ENCODE peak calls at places on chromosome 19, in five cellular contexts. P is stimulated activated CD4-positive, alpha-beta T cell treated with anti-CD3 and anti-CD28 coated beads, Interleukin-4, amount 100 ng/mL, for 24 hours; R is DMS53; V is stimulated activated naive CD4-positive, alpha-beta T cell; O is NCI-H460. M is an unnamed sample.

GRCh38 chr19:850221-850978 is 1.7 kb upstream of the ELANE start:
- DNase-seq in P (no peak), R (peak), V (no peak), O (peak), M (no peak)

GRCh38 chr19:45402469-45403070 is 2.3 kb downstream of the PPP1R13L start:
- DNase-seq in P (no peak), R (no peak), V (no peak), O (peak), M (no peak)

GRCh38 chr19:56864443-56865125 is 24.1 kb upstream of the PEG3 start:
- DNase-seq in P (no peak), R (no peak), V (no peak), O (no peak), M (no peak)

GRCh38 chr19:11435833-11436313 is 438 bp downstream of the PRKCSH start:
- DNase-seq in P (no peak), R (peak), V (no peak), O (no peak), M (no peak)

GRCh38 chr19:53463263-53463662 is 4.3 kb upstream of the ZNF813 start:
- DNase-seq in P (no peak), R (peak), V (no peak), O (no peak), M (no peak)

GRCh38 chr19:16100524-16100923 is 11.2 kb upstream of the RAB8A start:
- DNase-seq in P (no peak), R (no peak), V (no peak), O (no peak), M (no peak)

GRCh38 chr19:45564131-45564780 is 20.3 kb downstream of the OPA3 start:
- DNase-seq in P (no peak), R (no peak), V (no peak), O (no peak), M (no peak)

GRCh38 chr19:46383171-46383815 is 30.1 kb downstream of the CCDC8 start:
- DNase-seq in P (no peak), R (no peak), V (no peak), O (no peak), M (no peak)

GRCh38 chr19:51737924-51738323 is 13.8 kb downstream of the FPR1 start:
- DNase-seq in P (no peak), R (no peak), V (no peak), O (no peak), M (no peak)

GRCh38 chr19:10006335-10006708 is 4.0 kb downstream of the COL5A3 start:
- DNase-seq in P (no peak), R (no peak), V (no peak), O (no peak), M (no peak)

GRCh38 chr19:35641515-35642151 is at the start of gene ETV2:
- DNase-seq in P (peak), R (no peak), V (peak), O (no peak), M (peak)

GRCh38 chr19:53525922-53526321 is 12.0 kb upstream of the ZNF331 start:
- DNase-seq in P (no peak), R (no peak), V (no peak), O (no peak), M (no peak)

GRCh38 chr19:3983936-3984583 is 1.2 kb downstream of the EEF2 start:
- DNase-seq in P (peak), R (peak), V (no peak), O (no peak), M (peak)

GRCh38 chr19:38709671-38710415 is 34.4 kb downstream of the CAPN12 start:
- DNase-seq in P (no peak), R (no peak), V (no peak), O (no peak), M (no peak)

GRCh38 chr19:8478605-8479004 is 23.8 kb downstream of the PRAM1 start:
- DNase-seq in P (no peak), R (no peak), V (no peak), O (no peak), M (no peak)

GRCh38 chr19:4375620-4376228 is 24.6 kb downstream of the SH3GL1 start:
- DNase-seq in P (no peak), R (peak), V (no peak), O (peak), M (no peak)

GRCh38 chr19:55044771-55045716 is 7.0 kb upstream of the GP6 start:
- DNase-seq in P (no peak), R (no peak), V (no peak), O (no peak), M (no peak)

GRCh38 chr19:48873476-48874308 is 1.5 kb downstream of the PPP1R15A start:
- DNase-seq in P (no peak), R (peak), V (no peak), O (no peak), M (no peak)

GRCh38 chr19:35059006-35059798 is 17.7 kb downstream of the HPN start:
- DNase-seq in P (no peak), R (no peak), V (no peak), O (no peak), M (no peak)

GRCh38 chr19:30017172-30017571 is 75.1 kb downstream of the URI1 start:
- DNase-seq in P (no peak), R (no peak), V (no peak), O (no peak), M (no peak)

GRCh38 chr19:979318-979741 is 4.8 kb upstream of the WDR18 start:
- DNase-seq in P (no peak), R (no peak), V (no peak), O (no peak), M (no peak)

GRCh38 chr19:3441089-3441985 is 39.0 kb downstream of the SMIM24 start:
- DNase-seq in P (no peak), R (no peak), V (no peak), O (no peak), M (no peak)

GRCh38 chr19:12137541-12137940 is 2.6 kb downstream of the ZNF20 start:
- DNase-seq in P (peak), R (peak), V (peak), O (no peak), M (no peak)

GRCh38 chr19:50570997-50571396 is 2.8 kb upstream of the LRRC4B start:
- DNase-seq in P (no peak), R (no peak), V (no peak), O (no peak), M (no peak)

GRCh38 chr19:40139533-40140287 is 49.0 kb upstream of the ZNF780A start:
- DNase-seq in P (peak), R (peak), V (no peak), O (peak), M (no peak)

GRCh38 chr19:33416307-33417215 is 43.1 kb downstream of the CEBPG start:
- DNase-seq in P (peak), R (peak), V (peak), O (peak), M (peak)

GRCh38 chr19:9295411-9295849 is 14.2 kb downstream of the ZNF699 start:
- DNase-seq in P (no peak), R (no peak), V (no peak), O (no peak), M (no peak)

GRCh38 chr19:41548954-41549688 is 26.8 kb upstream of the CEACAM21 start:
- DNase-seq in P (peak), R (no peak), V (peak), O (no peak), M (peak)

GRCh38 chr19:1553415-1553814 is 14.7 kb downstream of the MEX3D start:
- DNase-seq in P (no peak), R (no peak), V (no peak), O (no peak), M (no peak)

GRCh38 chr19:45613926-45614725 is 12.1 kb upstream of the GPR4 start:
- DNase-seq in P (peak), R (peak), V (no peak), O (peak), M (peak)

GRCh38 chr19:39590265-39590664 is 12.1 kb upstream of the LGALS13 start:
- DNase-seq in P (no peak), R (no peak), V (no peak), O (no peak), M (no peak)

GRCh38 chr19:43779820-43780219 is 953 bp downstream of the KCNN4 start:
- DNase-seq in P (no peak), R (no peak), V (no peak), O (no peak), M (no peak)

GRCh38 chr19:41666075-41666474 is 22.0 kb downstream of the CEACAM7 start:
- DNase-seq in P (no peak), R (no peak), V (no peak), O (no peak), M (no peak)

GRCh38 chr19:39839678-39840327 is 5.8 kb upstream of the DYRK1B start:
- DNase-seq in P (no peak), R (no peak), V (no peak), O (no peak), M (no peak)

GRCh38 chr19:49896863-49897621 is at the start of gene IL4I1:
- DNase-seq in P (peak), R (peak), V (peak), O (no peak), M (peak)

GRCh38 chr19:39928357-39928725 is 6.1 kb downstream of the FCGBP start:
- DNase-seq in P (no peak), R (no peak), V (no peak), O (no peak), M (no peak)

GRCh38 chr19:2683430-2683995 is 19.0 kb downstream of the GNG7 start:
- DNase-seq in P (no peak), R (no peak), V (no peak), O (no peak), M (no peak)

M was measured in T-helper 1 cell.